ENCODE peak calls at places on chromosomes 2 and 18, in six cellular contexts. One of them, this sample, is unnamed.

GRCh38 chr2:200399046-200399445 is 92.6 kb downstream of the SPATS2L start:
- DNase-seq in BJ: no peak
- DNase-seq in transverse colon: no peak
- DNase-seq in choroid plexus epithelial cell: peak
- DNase-seq in Caco-2: no peak
- DNase-seq in fibroblast of villous mesenchyme: no peak
- DNase-seq in this sample: no peak

GRCh38 chr2:203585541-203585940 is 50.4 kb upstream of the RAPH1 start:
- DNase-seq in BJ: no peak
- DNase-seq in Caco-2: no peak
- DNase-seq in fibroblast of villous mesenchyme: no peak
- DNase-seq in transverse colon: no peak
- DNase-seq in choroid plexus epithelial cell: no peak
- DNase-seq in this sample: no peak

GRCh38 chr2:121128741-121129659 is 156.0 kb downstream of the TFCP2L1 start:
- DNase-seq in fibroblast of villous mesenchyme: peak
- DNase-seq in choroid plexus epithelial cell: peak
- DNase-seq in transverse colon: peak
- DNase-seq in BJ: no peak
- DNase-seq in Caco-2: peak
- DNase-seq in this sample: peak

GRCh38 chr2:85504434-85505261 is 34.3 kb upstream of the MAT2A start:
- DNase-seq in Caco-2: no peak
- DNase-seq in transverse colon: no peak
- DNase-seq in fibroblast of villous mesenchyme: peak
- DNase-seq in choroid plexus epithelial cell: peak
- DNase-seq in BJ: peak
- DNase-seq in this sample: no peak

GRCh38 chr2:10267036-10267435 is 35.7 kb upstream of the HPCAL1 start:
- DNase-seq in choroid plexus epithelial cell: no peak
- DNase-seq in Caco-2: no peak
- DNase-seq in fibroblast of villous mesenchyme: no peak
- DNase-seq in BJ: no peak
- DNase-seq in transverse colon: peak
- DNase-seq in this sample: no peak

GRCh38 chr2:140117371-140117770 is 1337.2 kb upstream of the NXPH2 start:
- DNase-seq in fibroblast of villous mesenchyme: no peak
- DNase-seq in transverse colon: no peak
- DNase-seq in Caco-2: no peak
- DNase-seq in BJ: no peak
- DNase-seq in choroid plexus epithelial cell: no peak
- DNase-seq in this sample: no peak

GRCh38 chr2:8851811-8852560 is 14.6 kb upstream of the KIDINS220 start:
- DNase-seq in fibroblast of villous mesenchyme: peak
- DNase-seq in BJ: no peak
- DNase-seq in choroid plexus epithelial cell: no peak
- DNase-seq in Caco-2: no peak
- DNase-seq in transverse colon: no peak
- DNase-seq in this sample: no peak

GRCh38 chr2:213232649-213233437 is 51.4 kb upstream of the SPAG16 start:
- DNase-seq in BJ: no peak
- DNase-seq in Caco-2: no peak
- DNase-seq in fibroblast of villous mesenchyme: peak
- DNase-seq in choroid plexus epithelial cell: peak
- DNase-seq in transverse colon: no peak
- DNase-seq in this sample: no peak

GRCh38 chr18:46196627-46197243 is 92.5 kb downstream of the HAUS1 start:
- DNase-seq in BJ: no peak
- DNase-seq in fibroblast of villous mesenchyme: peak
- DNase-seq in Caco-2: no peak
- DNase-seq in choroid plexus epithelial cell: no peak
- DNase-seq in transverse colon: no peak
- DNase-seq in this sample: no peak

GRCh38 chr2:228039752-228040534 is 141.5 kb downstream of the SPHKAP start:
- DNase-seq in choroid plexus epithelial cell: peak
- DNase-seq in fibroblast of villous mesenchyme: peak
- DNase-seq in Caco-2: no peak
- DNase-seq in transverse colon: no peak
- DNase-seq in BJ: no peak
- DNase-seq in this sample: no peak

GRCh38 chr2:185608799-185609198 is 129.8 kb upstream of the FSIP2 start:
- DNase-seq in Caco-2: no peak
- DNase-seq in choroid plexus epithelial cell: peak
- DNase-seq in transverse colon: no peak
- DNase-seq in fibroblast of villous mesenchyme: no peak
- DNase-seq in BJ: no peak
- DNase-seq in this sample: no peak

GRCh38 chr2:141554810-141555209 is 576.0 kb downstream of the LRP1B start:
- DNase-seq in BJ: no peak
- DNase-seq in fibroblast of villous mesenchyme: peak
- DNase-seq in choroid plexus epithelial cell: peak
- DNase-seq in transverse colon: no peak
- DNase-seq in Caco-2: peak
- DNase-seq in this sample: peak

GRCh38 chr2:1781291-1782080 is 37.2 kb upstream of the PXDN start:
- DNase-seq in fibroblast of villous mesenchyme: no peak
- DNase-seq in transverse colon: no peak
- DNase-seq in BJ: no peak
- DNase-seq in Caco-2: no peak
- DNase-seq in choroid plexus epithelial cell: no peak
- DNase-seq in this sample: no peak

GRCh38 chr2:31227711-31228125 is 6.2 kb upstream of the EHD3 start:
- DNase-seq in fibroblast of villous mesenchyme: no peak
- DNase-seq in transverse colon: no peak
- DNase-seq in BJ: no peak
- DNase-seq in Caco-2: no peak
- DNase-seq in choroid plexus epithelial cell: no peak
- DNase-seq in this sample: peak

GRCh38 chr2:128308284-128308731 is 10.4 kb downstream of the HS6ST1 start:
- DNase-seq in fibroblast of villous mesenchyme: no peak
- DNase-seq in BJ: no peak
- DNase-seq in Caco-2: peak
- DNase-seq in transverse colon: no peak
- DNase-seq in choroid plexus epithelial cell: no peak
- DNase-seq in this sample: no peak

GRCh38 chr2:53863538-53864227 is 3.9 kb upstream of the GPR75 start:
- DNase-seq in choroid plexus epithelial cell: no peak
- DNase-seq in Caco-2: no peak
- DNase-seq in fibroblast of villous mesenchyme: no peak
- DNase-seq in transverse colon: no peak
- DNase-seq in BJ: no peak
- DNase-seq in this sample: no peak

GRCh38 chr2:53856272-53856671 is 3.5 kb downstream of the GPR75 start:
- DNase-seq in transverse colon: no peak
- DNase-seq in choroid plexus epithelial cell: no peak
- DNase-seq in BJ: no peak
- DNase-seq in Caco-2: no peak
- DNase-seq in fibroblast of villous mesenchyme: no peak
- DNase-seq in this sample: no peak

GRCh38 chr2:53861824-53862223 is 2.1 kb upstream of the GPR75 start:
- DNase-seq in Caco-2: no peak
- DNase-seq in choroid plexus epithelial cell: no peak
- DNase-seq in fibroblast of villous mesenchyme: no peak
- DNase-seq in transverse colon: no peak
- DNase-seq in BJ: no peak
- DNase-seq in this sample: no peak

GRCh38 chr2:53854678-53855077 is 5.1 kb downstream of the GPR75 start:
- DNase-seq in Caco-2: no peak
- DNase-seq in BJ: no peak
- DNase-seq in fibroblast of villous mesenchyme: no peak
- DNase-seq in transverse colon: no peak
- DNase-seq in choroid plexus epithelial cell: no peak
- DNase-seq in this sample: no peak

GRCh38 chr2:53859354-53860159 is at the start of gene GPR75:
- DNase-seq in transverse colon: no peak
- DNase-seq in BJ: no peak
- DNase-seq in Caco-2: no peak
- DNase-seq in fibroblast of villous mesenchyme: peak
- DNase-seq in choroid plexus epithelial cell: peak
- DNase-seq in this sample: no peak
- H3K4me3 ChIP-seq in transverse colon: peak
- H3K4me3 ChIP-seq in BJ: peak
- H3K4me3 ChIP-seq in Caco-2: no peak
- H3K4me3 ChIP-seq in fibroblast of villous mesenchyme: peak
- H3K4me3 ChIP-seq in choroid plexus epithelial cell: peak
- H3K4me3 ChIP-seq in this sample: no peak

GRCh38 chr2:168244318-168244717 is 3.1 kb downstream of the STK39 start:
- DNase-seq in choroid plexus epithelial cell: peak
- DNase-seq in fibroblast of villous mesenchyme: no peak
- DNase-seq in BJ: no peak
- DNase-seq in transverse colon: peak
- DNase-seq in Caco-2: no peak
- DNase-seq in this sample: no peak
- H3K4me3 ChIP-seq in choroid plexus epithelial cell: no peak
- H3K4me3 ChIP-seq in fibroblast of villous mesenchyme: no peak
- H3K4me3 ChIP-seq in BJ: no peak
- H3K4me3 ChIP-seq in transverse colon: no peak
- H3K4me3 ChIP-seq in Caco-2: no peak
- H3K4me3 ChIP-seq in this sample: peak

GRCh38 chr2:467543-467891 is 179.6 kb upstream of the ALKAL2 start:
- DNase-seq in fibroblast of villous mesenchyme: no peak
- DNase-seq in transverse colon: no peak
- DNase-seq in Caco-2: no peak
- DNase-seq in BJ: no peak
- DNase-seq in choroid plexus epithelial cell: no peak
- DNase-seq in this sample: no peak
- H3K4me3 ChIP-seq in fibroblast of villous mesenchyme: no peak
- H3K4me3 ChIP-seq in transverse colon: no peak
- H3K4me3 ChIP-seq in Caco-2: no peak
- H3K4me3 ChIP-seq in BJ: no peak
- H3K4me3 ChIP-seq in choroid plexus epithelial cell: no peak
- H3K4me3 ChIP-seq in this sample: no peak

DNA sequence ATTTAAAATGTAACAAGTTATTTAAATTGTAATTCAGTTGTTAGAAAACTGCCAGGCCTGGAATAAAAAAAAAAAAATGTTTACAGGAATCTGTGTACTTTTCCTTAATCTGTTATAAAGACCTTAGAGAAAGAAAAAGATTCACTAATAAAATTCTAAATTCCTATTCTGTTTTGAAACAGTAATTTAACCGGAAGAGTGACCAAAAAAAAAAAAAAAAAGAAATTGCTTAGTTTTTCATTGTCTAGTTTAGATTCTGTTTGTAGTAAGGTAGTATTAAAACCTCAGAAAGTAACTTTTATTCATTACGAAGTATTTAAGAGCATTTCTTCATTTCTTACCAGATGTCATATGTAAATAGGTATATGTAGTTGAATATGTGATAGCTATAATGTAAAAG is 2.5 kb downstream of the REL start:
- DNase-seq in choroid plexus epithelial cell: no peak
- DNase-seq in transverse colon: no peak
- DNase-seq in BJ: no peak
- DNase-seq in Caco-2: no peak
- DNase-seq in fibroblast of villous mesenchyme: no peak
- DNase-seq in this sample: no peak
- H3K4me3 ChIP-seq in choroid plexus epithelial cell: peak
- H3K4me3 ChIP-seq in transverse colon: peak
- H3K4me3 ChIP-seq in BJ: no peak
- H3K4me3 ChIP-seq in Caco-2: no peak
- H3K4me3 ChIP-seq in fibroblast of villous mesenchyme: no peak
- H3K4me3 ChIP-seq in this sample: no peak

GRCh38 chr2:174630097-174630496 is 32.5 kb upstream of the WIPF1 start:
- DNase-seq in BJ: no peak
- DNase-seq in Caco-2: no peak
- DNase-seq in choroid plexus epithelial cell: no peak
- DNase-seq in transverse colon: no peak
- DNase-seq in fibroblast of villous mesenchyme: peak
- DNase-seq in this sample: no peak

GRCh38 chr2:174629514-174629913 is 31.9 kb upstream of the WIPF1 start:
- DNase-seq in choroid plexus epithelial cell: no peak
- DNase-seq in fibroblast of villous mesenchyme: no peak
- DNase-seq in Caco-2: no peak
- DNase-seq in BJ: no peak
- DNase-seq in transverse colon: no peak
- DNase-seq in this sample: no peak

GRCh38 chr2:174633621-174633927 is 36.0 kb upstream of the WIPF1 start:
- DNase-seq in fibroblast of villous mesenchyme: peak
- DNase-seq in Caco-2: no peak
- DNase-seq in transverse colon: no peak
- DNase-seq in choroid plexus epithelial cell: peak
- DNase-seq in BJ: no peak
- DNase-seq in this sample: no peak

GRCh38 chr2:174632847-174633620 is 35.4 kb upstream of the WIPF1 start:
- DNase-seq in BJ: no peak
- DNase-seq in Caco-2: no peak
- DNase-seq in choroid plexus epithelial cell: peak
- DNase-seq in transverse colon: no peak
- DNase-seq in fibroblast of villous mesenchyme: peak
- DNase-seq in this sample: no peak

DNA sequence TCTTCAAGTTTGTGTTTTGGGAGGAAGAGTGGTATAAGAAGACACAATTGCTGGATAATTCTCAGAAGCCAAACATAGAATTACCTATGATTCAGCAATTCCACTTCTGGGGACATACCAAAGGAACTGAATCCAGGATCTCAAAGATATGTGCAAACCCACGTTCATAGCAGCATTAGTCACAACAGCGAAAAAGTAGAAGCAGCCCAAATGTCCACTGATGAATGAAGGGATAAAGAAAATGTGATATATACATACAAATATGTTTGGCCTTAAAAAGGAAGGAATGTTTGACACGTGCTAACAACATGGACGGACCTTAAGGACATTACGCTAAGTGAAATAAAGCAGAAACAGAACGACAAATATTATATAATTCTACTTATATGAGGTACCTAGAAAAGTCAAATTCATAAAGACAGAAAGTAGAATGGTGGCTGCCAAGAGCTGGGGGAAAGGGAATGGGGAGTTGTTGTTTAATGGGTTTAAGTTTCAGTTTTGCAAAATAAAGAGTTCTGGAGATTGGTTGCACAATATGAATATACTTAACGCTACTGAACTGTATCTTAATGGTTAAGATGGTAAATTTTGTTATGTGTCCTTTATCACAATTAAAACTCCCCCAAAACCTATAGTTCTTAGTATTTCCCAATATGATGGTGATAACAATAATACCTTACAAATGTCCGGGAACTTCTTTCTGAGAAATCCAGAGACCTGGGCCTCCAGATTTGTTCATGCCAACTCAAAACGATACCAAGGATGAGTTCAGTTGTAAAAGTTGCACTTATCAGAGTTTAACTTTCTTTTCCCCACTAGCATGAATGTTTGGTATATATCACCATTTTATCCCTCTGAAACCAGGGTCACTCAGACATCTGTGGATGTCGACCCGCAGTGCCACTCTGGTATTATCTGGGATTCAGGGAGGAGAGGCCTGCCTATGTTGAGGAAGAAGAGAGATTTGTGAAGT is 33.7 kb upstream of the WIPF1 start:
- DNase-seq in choroid plexus epithelial cell: peak
- DNase-seq in fibroblast of villous mesenchyme: peak
- DNase-seq in transverse colon: no peak
- DNase-seq in Caco-2: no peak
- DNase-seq in BJ: peak
- DNase-seq in this sample: no peak
- H3K4me3 ChIP-seq in choroid plexus epithelial cell: no peak
- H3K4me3 ChIP-seq in fibroblast of villous mesenchyme: no peak
- H3K4me3 ChIP-seq in transverse colon: no peak
- H3K4me3 ChIP-seq in Caco-2: no peak
- H3K4me3 ChIP-seq in BJ: no peak
- H3K4me3 ChIP-seq in this sample: no peak

This sample was measured in LNCaP clone FGC.